ENCODE peak calls at places on chromosome 2, in ten cellular contexts. One of them, this sample, is unnamed.

GRCh38 chr2:197668296-197668695 is 7.1 kb downstream of the RFTN2 start:
- DNase-seq in HCT116: no peak
- DNase-seq in AG09319: no peak
- DNase-seq in astrocyte of the spinal cord: no peak
- DNase-seq in left ventricle myocardium inferior: no peak
- DNase-seq in Calu3: no peak
- DNase-seq in GM12864: no peak
- DNase-seq in nephron progenitor cell: no peak
- DNase-seq in mammary epithelial cell: peak
- DNase-seq in pancreas: no peak
- DNase-seq in this sample: no peak

GRCh38 chr2:72932045-72932444 is 14.7 kb downstream of the EMX1 start:
- DNase-seq in nephron progenitor cell: no peak
- DNase-seq in GM12864: no peak
- DNase-seq in HCT116: no peak
- DNase-seq in Calu3: no peak
- DNase-seq in pancreas: no peak
- DNase-seq in mammary epithelial cell: peak
- DNase-seq in AG09319: no peak
- DNase-seq in astrocyte of the spinal cord: no peak
- DNase-seq in left ventricle myocardium inferior: no peak
- DNase-seq in this sample: no peak

GRCh38 chr2:115115135-115115534 is 672.7 kb downstream of the DPP10 start:
- DNase-seq in HCT116: no peak
- DNase-seq in nephron progenitor cell: no peak
- DNase-seq in left ventricle myocardium inferior: no peak
- DNase-seq in GM12864: no peak
- DNase-seq in AG09319: no peak
- DNase-seq in pancreas: no peak
- DNase-seq in mammary epithelial cell: no peak
- DNase-seq in Calu3: no peak
- DNase-seq in astrocyte of the spinal cord: no peak
- DNase-seq in this sample: no peak

GRCh38 chr2:230124792-230125452 is 56.2 kb upstream of the SLC16A14 start:
- DNase-seq in nephron progenitor cell: no peak
- DNase-seq in astrocyte of the spinal cord: no peak
- DNase-seq in GM12864: no peak
- DNase-seq in AG09319: no peak
- DNase-seq in Calu3: no peak
- DNase-seq in mammary epithelial cell: no peak
- DNase-seq in HCT116: no peak
- DNase-seq in pancreas: no peak
- DNase-seq in left ventricle myocardium inferior: peak
- DNase-seq in this sample: no peak

GRCh38 chr2:135820003-135820618 is 16.9 kb downstream of the LCT start:
- DNase-seq in astrocyte of the spinal cord: peak
- DNase-seq in left ventricle myocardium inferior: no peak
- DNase-seq in mammary epithelial cell: no peak
- DNase-seq in HCT116: no peak
- DNase-seq in pancreas: no peak
- DNase-seq in nephron progenitor cell: no peak
- DNase-seq in AG09319: no peak
- DNase-seq in Calu3: no peak
- DNase-seq in GM12864: peak
- DNase-seq in this sample: no peak

GRCh38 chr2:111072220-111072871 is 48.4 kb upstream of the BCL2L11 start:
- DNase-seq in GM12864: no peak
- DNase-seq in left ventricle myocardium inferior: no peak
- DNase-seq in mammary epithelial cell: peak
- DNase-seq in AG09319: peak
- DNase-seq in HCT116: no peak
- DNase-seq in astrocyte of the spinal cord: peak
- DNase-seq in Calu3: no peak
- DNase-seq in pancreas: no peak
- DNase-seq in nephron progenitor cell: no peak
- DNase-seq in this sample: no peak

GRCh38 chr2:47724221-47724981 is 58.5 kb upstream of the MSH6 start:
- DNase-seq in left ventricle myocardium inferior: no peak
- DNase-seq in pancreas: no peak
- DNase-seq in AG09319: no peak
- DNase-seq in nephron progenitor cell: no peak
- DNase-seq in HCT116: no peak
- DNase-seq in astrocyte of the spinal cord: no peak
- DNase-seq in GM12864: peak
- DNase-seq in Calu3: no peak
- DNase-seq in mammary epithelial cell: peak
- DNase-seq in this sample: no peak

GRCh38 chr2:145906356-145906755 is 1386.4 kb upstream of the ZEB2 start:
- DNase-seq in left ventricle myocardium inferior: no peak
- DNase-seq in mammary epithelial cell: peak
- DNase-seq in astrocyte of the spinal cord: no peak
- DNase-seq in pancreas: no peak
- DNase-seq in nephron progenitor cell: no peak
- DNase-seq in AG09319: no peak
- DNase-seq in Calu3: peak
- DNase-seq in GM12864: no peak
- DNase-seq in HCT116: peak
- DNase-seq in this sample: no peak

GRCh38 chr2:23617167-23617787 is 232.3 kb downstream of the KLHL29 start:
- DNase-seq in GM12864: no peak
- DNase-seq in AG09319: peak
- DNase-seq in left ventricle myocardium inferior: peak
- DNase-seq in Calu3: no peak
- DNase-seq in pancreas: no peak
- DNase-seq in HCT116: no peak
- DNase-seq in nephron progenitor cell: no peak
- DNase-seq in mammary epithelial cell: no peak
- DNase-seq in astrocyte of the spinal cord: peak
- DNase-seq in this sample: no peak
- TF ChIP-seq CTCF in GM12864: no peak
- TF ChIP-seq CTCF in AG09319: peak
- TF ChIP-seq CTCF in left ventricle myocardium inferior: peak
- TF ChIP-seq CTCF in Calu3: no peak
- TF ChIP-seq CTCF in pancreas: no peak
- TF ChIP-seq CTCF in HCT116: no peak
- TF ChIP-seq CTCF in nephron progenitor cell: no peak
- TF ChIP-seq CTCF in mammary epithelial cell: peak
- TF ChIP-seq CTCF in astrocyte of the spinal cord: peak
- TF ChIP-seq CTCF in this sample: no peak

GRCh38 chr2:196535742-196536141 is 103.8 kb upstream of the CCDC150 start:
- DNase-seq in Calu3: no peak
- DNase-seq in GM12864: no peak
- DNase-seq in left ventricle myocardium inferior: no peak
- DNase-seq in pancreas: no peak
- DNase-seq in HCT116: no peak
- DNase-seq in AG09319: no peak
- DNase-seq in mammary epithelial cell: no peak
- DNase-seq in astrocyte of the spinal cord: peak
- DNase-seq in nephron progenitor cell: no peak
- DNase-seq in this sample: no peak
- TF ChIP-seq CTCF in Calu3: no peak
- TF ChIP-seq CTCF in GM12864: no peak
- TF ChIP-seq CTCF in left ventricle myocardium inferior: no peak
- TF ChIP-seq CTCF in pancreas: no peak
- TF ChIP-seq CTCF in HCT116: peak
- TF ChIP-seq CTCF in AG09319: no peak
- TF ChIP-seq CTCF in mammary epithelial cell: peak
- TF ChIP-seq CTCF in astrocyte of the spinal cord: peak
- TF ChIP-seq CTCF in nephron progenitor cell: no peak
- TF ChIP-seq CTCF in this sample: no peak

GRCh38 chr2:10319892-10320574 is 17.3 kb downstream of the HPCAL1 start:
- DNase-seq in Calu3: no peak
- DNase-seq in pancreas: no peak
- DNase-seq in AG09319: no peak
- DNase-seq in nephron progenitor cell: no peak
- DNase-seq in mammary epithelial cell: no peak
- DNase-seq in astrocyte of the spinal cord: no peak
- DNase-seq in GM12864: no peak
- DNase-seq in HCT116: no peak
- DNase-seq in left ventricle myocardium inferior: no peak
- DNase-seq in this sample: no peak

GRCh38 chr2:10316860-10317259 is 14.2 kb downstream of the HPCAL1 start:
- DNase-seq in GM12864: no peak
- DNase-seq in pancreas: no peak
- DNase-seq in Calu3: no peak
- DNase-seq in mammary epithelial cell: no peak
- DNase-seq in left ventricle myocardium inferior: no peak
- DNase-seq in AG09319: no peak
- DNase-seq in HCT116: no peak
- DNase-seq in astrocyte of the spinal cord: no peak
- DNase-seq in nephron progenitor cell: no peak
- DNase-seq in this sample: no peak

GRCh38 chr2:10316336-10316735 is 13.6 kb downstream of the HPCAL1 start:
- DNase-seq in AG09319: no peak
- DNase-seq in GM12864: no peak
- DNase-seq in Calu3: no peak
- DNase-seq in HCT116: no peak
- DNase-seq in pancreas: no peak
- DNase-seq in astrocyte of the spinal cord: no peak
- DNase-seq in left ventricle myocardium inferior: no peak
- DNase-seq in mammary epithelial cell: no peak
- DNase-seq in nephron progenitor cell: no peak
- DNase-seq in this sample: no peak

GRCh38 chr2:10318345-10318744 is 15.6 kb downstream of the HPCAL1 start:
- DNase-seq in astrocyte of the spinal cord: no peak
- DNase-seq in HCT116: no peak
- DNase-seq in nephron progenitor cell: no peak
- DNase-seq in AG09319: no peak
- DNase-seq in GM12864: no peak
- DNase-seq in left ventricle myocardium inferior: no peak
- DNase-seq in mammary epithelial cell: no peak
- DNase-seq in Calu3: no peak
- DNase-seq in pancreas: no peak
- DNase-seq in this sample: no peak

GRCh38 chr2:10317646-10318045 is 14.9 kb downstream of the HPCAL1 start:
- DNase-seq in GM12864: no peak
- DNase-seq in HCT116: no peak
- DNase-seq in nephron progenitor cell: no peak
- DNase-seq in left ventricle myocardium inferior: no peak
- DNase-seq in astrocyte of the spinal cord: no peak
- DNase-seq in mammary epithelial cell: no peak
- DNase-seq in AG09319: no peak
- DNase-seq in Calu3: no peak
- DNase-seq in pancreas: no peak
- DNase-seq in this sample: no peak
- TF ChIP-seq CTCF in GM12864: no peak
- TF ChIP-seq CTCF in HCT116: no peak
- TF ChIP-seq CTCF in nephron progenitor cell: no peak
- TF ChIP-seq CTCF in left ventricle myocardium inferior: no peak
- TF ChIP-seq CTCF in astrocyte of the spinal cord: no peak
- TF ChIP-seq CTCF in mammary epithelial cell: no peak
- TF ChIP-seq CTCF in AG09319: no peak
- TF ChIP-seq CTCF in Calu3: no peak
- TF ChIP-seq CTCF in pancreas: no peak
- TF ChIP-seq CTCF in this sample: no peak

GRCh38 chr2:70793450-70793849 is 3.0 kb upstream of the FIGLA start:
- DNase-seq in mammary epithelial cell: no peak
- DNase-seq in astrocyte of the spinal cord: no peak
- DNase-seq in pancreas: no peak
- DNase-seq in AG09319: no peak
- DNase-seq in left ventricle myocardium inferior: no peak
- DNase-seq in nephron progenitor cell: no peak
- DNase-seq in Calu3: no peak
- DNase-seq in GM12864: no peak
- DNase-seq in HCT116: no peak
- DNase-seq in this sample: no peak

GRCh38 chr2:70790079-70790963 is at the start of gene FIGLA:
- DNase-seq in GM12864: no peak
- DNase-seq in AG09319: no peak
- DNase-seq in HCT116: no peak
- DNase-seq in left ventricle myocardium inferior: no peak
- DNase-seq in astrocyte of the spinal cord: no peak
- DNase-seq in mammary epithelial cell: no peak
- DNase-seq in nephron progenitor cell: peak
- DNase-seq in Calu3: no peak
- DNase-seq in pancreas: peak
- DNase-seq in this sample: peak

GRCh38 chr2:70785137-70785911 is 5.1 kb downstream of the FIGLA start:
- DNase-seq in Calu3: peak
- DNase-seq in left ventricle myocardium inferior: no peak
- DNase-seq in astrocyte of the spinal cord: no peak
- DNase-seq in AG09319: no peak
- DNase-seq in mammary epithelial cell: no peak
- DNase-seq in nephron progenitor cell: peak
- DNase-seq in HCT116: peak
- DNase-seq in pancreas: no peak
- DNase-seq in GM12864: no peak
- DNase-seq in this sample: peak

GRCh38 chr2:70784320-70784719 is 6.1 kb downstream of the FIGLA start:
- DNase-seq in pancreas: no peak
- DNase-seq in AG09319: no peak
- DNase-seq in GM12864: no peak
- DNase-seq in Calu3: no peak
- DNase-seq in mammary epithelial cell: no peak
- DNase-seq in nephron progenitor cell: no peak
- DNase-seq in astrocyte of the spinal cord: no peak
- DNase-seq in HCT116: no peak
- DNase-seq in left ventricle myocardium inferior: no peak
- DNase-seq in this sample: no peak

DNA sequence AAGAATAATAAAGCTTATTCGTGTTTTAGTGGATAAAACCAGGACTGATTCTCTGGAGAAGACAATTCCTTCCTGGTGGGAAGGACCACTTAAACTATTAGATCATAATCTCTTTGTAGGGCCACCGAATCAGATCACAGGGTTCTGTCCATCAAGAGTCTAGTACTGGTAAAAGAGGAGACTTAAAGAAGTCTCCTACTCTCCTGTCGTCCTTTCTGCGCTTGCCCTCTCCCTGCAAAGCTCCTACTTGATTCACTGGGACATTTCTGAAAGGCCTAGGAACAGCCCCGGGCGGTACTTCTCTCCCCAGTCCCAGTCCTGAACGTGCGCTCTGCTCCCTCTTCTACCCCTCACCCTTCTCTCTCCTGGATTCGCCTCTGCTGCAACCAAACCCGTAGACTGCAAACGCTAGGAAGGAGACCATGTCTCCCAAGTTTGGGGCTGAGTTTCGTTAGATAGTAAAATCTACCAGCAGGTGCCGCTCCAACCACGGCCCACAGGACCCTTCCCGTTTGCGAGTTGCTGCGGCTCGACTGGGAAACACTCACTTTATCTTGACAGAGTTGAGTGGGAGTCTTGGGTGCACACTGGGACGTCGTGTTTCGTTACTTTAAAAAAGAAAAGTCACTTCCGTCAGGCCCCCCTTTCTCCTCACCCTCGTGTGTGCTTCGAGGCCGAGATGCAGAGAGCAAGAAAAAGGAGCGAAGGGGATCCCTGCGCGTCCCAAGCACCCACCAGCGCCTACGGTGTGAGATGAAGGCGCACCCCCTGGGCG is 952 bp downstream of the FIGLA start:
- DNase-seq in GM12864: no peak
- DNase-seq in HCT116: peak
- DNase-seq in pancreas: peak
- DNase-seq in mammary epithelial cell: peak
- DNase-seq in Calu3: peak
- DNase-seq in left ventricle myocardium inferior: peak
- DNase-seq in astrocyte of the spinal cord: peak
- DNase-seq in nephron progenitor cell: peak
- DNase-seq in AG09319: no peak
- DNase-seq in this sample: peak
- TF ChIP-seq CTCF in GM12864: peak
- TF ChIP-seq CTCF in HCT116: peak
- TF ChIP-seq CTCF in pancreas: no peak
- TF ChIP-seq CTCF in mammary epithelial cell: peak
- TF ChIP-seq CTCF in Calu3: peak
- TF ChIP-seq CTCF in left ventricle myocardium inferior: peak
- TF ChIP-seq CTCF in astrocyte of the spinal cord: peak
- TF ChIP-seq CTCF in nephron progenitor cell: peak
- TF ChIP-seq CTCF in AG09319: peak
- TF ChIP-seq CTCF in this sample: peak